ENCODE peak calls at places on chromosomes 5 and 9, in four cellular contexts. Y, B, D and G are unnamed samples.
A peak's percentile ranks its signal among the peaks of the same experiment; 100 is the strongest.

GRCh38 chr9:125255781-125256391 is 5.7 kb upstream of the GAPVD1 start:
- DNase-seq in Y (peak; percentile 15), B (no peak), D (peak; percentile 73), G (no peak)

GRCh38 chr5:53472720-53473510 is 7.5 kb upstream of the FST start:
- DNase-seq in Y (no peak), B (no peak), D (no peak), G (no peak)

GRCh38 chr9:631596-631995 is 209.9 kb upstream of the DMRT1 start:
- DNase-seq in Y (no peak), B (no peak), D (peak; percentile 32), G (no peak)

GRCh38 chr9:105148328-105149006 is 96.0 kb upstream of the SLC44A1 start:
- DNase-seq in Y (no peak), B (no peak), D (peak; percentile 14), G (no peak)

GRCh38 chr5:123511290-123511647 is 708 bp upstream of the CSNK1G3 start:
- DNase-seq in Y (no peak), B (peak; percentile 10), D (no peak), G (no peak)

GRCh38 chr5:73996181-73996770 is 370.3 kb downstream of the ARHGEF28 start:
- DNase-seq in Y (no peak), B (no peak), D (no peak), G (no peak)

GRCh38 chr5:79794347-79794746 is 104.7 kb downstream of the CMYA5 start:
- DNase-seq in Y (no peak), B (no peak), D (no peak), G (no peak)

GRCh38 chr9:22050924-22051323 is 41.8 kb upstream of the CDKN2B start:
- DNase-seq in Y (no peak), B (no peak), D (peak; percentile 42), G (no peak)

GRCh38 chr9:5428172-5428571 is 9.6 kb downstream of the PLGRKT start:
- DNase-seq in Y (no peak), B (no peak), D (no peak), G (no peak)

GRCh38 chr9:130682490-130683121 is 11.0 kb upstream of the EXOSC2 start:
- DNase-seq in Y (peak; percentile 79), B (peak; percentile 87), D (peak; percentile 71), G (peak; percentile 43)

GRCh38 chr9:129400971-129401622 is 219.8 kb downstream of the C9orf50 start:
- DNase-seq in Y (no peak), B (no peak), D (no peak), G (no peak)

GRCh38 chr9:2597483-2597882 is 24.1 kb upstream of the VLDLR start:
- DNase-seq in Y (no peak), B (no peak), D (no peak), G (no peak)

GRCh38 chr5:41071975-41072374 is 833 bp upstream of the MROH2B start:
- DNase-seq in Y (no peak), B (no peak), D (no peak), G (no peak)

GRCh38 chr5:141695627-141696180 is 13.7 kb upstream of the ARAP3 start:
- DNase-seq in Y (no peak), B (peak; percentile 20), D (no peak), G (no peak)

GRCh38 chr9:95504053-95504963 is 12.5 kb downstream of the PTCH1 start:
- DNase-seq in Y (peak; percentile 8), B (no peak), D (no peak), G (no peak)

GRCh38 chr9:116555556-116556180 is 131.4 kb upstream of the TRIM32 start:
- DNase-seq in Y (no peak), B (no peak), D (no peak), G (no peak)

GRCh38 chr5:128649183-128649582 is 111.1 kb upstream of the FBN2 start:
- DNase-seq in Y (no peak), B (no peak), D (no peak), G (no peak)

GRCh38 chr5:121741156-121741555 is 110.5 kb upstream of the FTMT start:
- DNase-seq in Y (no peak), B (no peak), D (no peak), G (no peak)

GRCh38 chr5:139650689-139651501 is 2.7 kb downstream of the CXXC5 start:
- DNase-seq in Y (no peak), B (peak; percentile 56), D (peak; percentile 68), G (no peak)

GRCh38 chr5:151038801-151039238 is 18.4 kb downstream of the GPX3 start:
- DNase-seq in Y (no peak), B (peak; percentile 50), D (no peak), G (no peak)

GRCh38 chr5:9830184-9830583 is 200.0 kb upstream of the TAS2R1 start:
- DNase-seq in Y (no peak), B (no peak), D (no peak), G (no peak)

GRCh38 chr5:61167382-61167781 is 5.1 kb upstream of the SMIM15 start:
- DNase-seq in Y (no peak), B (peak; percentile 48), D (peak; percentile 54), G (no peak)

GRCh38 chr5:151239237-151239861 is 13.6 kb upstream of the GM2A start:
- DNase-seq in Y (peak; percentile 3), B (peak; percentile 89), D (peak; percentile 73), G (peak; percentile 36)

GRCh38 chr9:89039092-89039465 is 47.8 kb downstream of the S1PR3 start:
- DNase-seq in Y (no peak), B (no peak), D (no peak), G (no peak)

GRCh38 chr5:114362197-114362976 is 517 bp downstream of the KCNN2 start:
- DNase-seq in Y (peak; percentile 15), B (peak; percentile 2), D (no peak), G (no peak)

GRCh38 chr9:77015291-77016048 is 4.0 kb upstream of the FOXB2 start:
- DNase-seq in Y (peak; percentile 91), B (no peak), D (no peak), G (no peak)

GRCh38 chr9:114769664-114770063 is 36.2 kb downstream of the TNFSF15 start:
- DNase-seq in Y (no peak), B (no peak), D (no peak), G (no peak)

GRCh38 chr9:93958875-93959682 is 3.9 kb upstream of the BARX1 start:
- DNase-seq in Y (no peak), B (peak; percentile 51), D (no peak), G (no peak)

GRCh38 chr9:134200730-134201129 is 36.4 kb upstream of the RNU6ATAC start:
- DNase-seq in Y (no peak), B (no peak), D (no peak), G (no peak)

GRCh38 chr9:136326061-136326776 is 1.1 kb upstream of the GPSM1 start:
- DNase-seq in Y (no peak), B (peak; percentile 90), D (no peak), G (no peak)

GRCh38 chr5:110909950-110910349 is 161.6 kb upstream of the TSLP start:
- DNase-seq in Y (no peak), B (peak; percentile 46), D (no peak), G (no peak)

GRCh38 chr5:128532127-128532526 is 5.9 kb downstream of the FBN2 start:
- DNase-seq in Y (no peak), B (no peak), D (no peak), G (no peak)

GRCh38 chr9:121735065-121735791 is 83.8 kb downstream of the DAB2IP start:
- DNase-seq in Y (no peak), B (peak; percentile 64), D (peak; percentile 29), G (no peak)